ENCODE peak calls at places on chromosomes 4 and X, in six cellular contexts. L is psoas muscle, G is heart left ventricle, Q is GM13976, F is EL, U is HTR-8/SVneo. X is an unnamed sample.

GRCh38 chr4:161538941-161539340 is 624.9 kb downstream of the FSTL5 start:
- DNase-seq in U (no peak), G (no peak), Q (no peak), F (no peak), L (no peak), X (no peak)

GRCh38 chr4:76748649-76749048 is 149.3 kb downstream of the SOWAHB start:
- DNase-seq in F (peak; percentile 32), G (no peak), Q (peak; percentile 51), U (no peak), L (no peak), X (peak; percentile 60)

GRCh38 chr4:337932-338758 is 531 bp downstream of the ZNF141 start:
- DNase-seq in G (peak; percentile 36), F (peak; percentile 41), L (peak; percentile 41), Q (no peak), U (peak; percentile 13), X (peak; percentile 22)

GRCh38 chrX:154096140-154097002 is 1.1 kb downstream of the MECP2 start:
- DNase-seq in G (peak; percentile 19), U (no peak), Q (peak; percentile 27), F (peak; percentile 53), L (peak; percentile 19), X (peak; percentile 40)

GRCh38 chr4:102530986-102531385 is 29.8 kb downstream of the NFKB1 start:
- DNase-seq in U (no peak), G (no peak), Q (no peak), F (no peak), L (no peak), X (no peak)

GRCh38 chr4:94357624-94358023 is 15.0 kb upstream of the HPGDS start:
- DNase-seq in L (no peak), F (peak; percentile 39), G (no peak), U (no peak), Q (no peak), X (no peak)

GRCh38 chr4:152815078-152815477 is 35.3 kb downstream of the ARFIP1 start:
- DNase-seq in F (no peak), U (no peak), L (no peak), Q (no peak), G (no peak), X (no peak)

GRCh38 chr4:121764702-121765367 is at the start of gene SMIM43:
- DNase-seq in L (no peak), G (no peak), U (peak; percentile 21), F (peak; percentile 20), Q (peak; percentile 41), X (no peak)

GRCh38 chr4:10951306-10951705 is 266.7 kb upstream of the CLNK start:
- DNase-seq in G (no peak), F (no peak), Q (no peak), U (no peak), L (no peak), X (no peak)

GRCh38 chr4:119872344-119873031 is 194.2 kb downstream of the MAD2L1 start:
- DNase-seq in U (no peak), G (no peak), Q (no peak), F (no peak), L (no peak), X (no peak)

GRCh38 chrX:56729152-56729557 is at the start of gene NBDY:
- DNase-seq in Q (no peak), G (peak; percentile 16), F (peak; percentile 46), U (no peak), L (peak; percentile 16), X (peak; percentile 57)

GRCh38 chrX:153934473-153935325 is at the start of gene NAA10:
- DNase-seq in F (peak; percentile 73), Q (peak; percentile 94), G (peak; percentile 74), U (peak; percentile 67), L (peak; percentile 84), X (peak; percentile 91)

GRCh38 chrX:100731441-100732281 is at the start of gene SYTL4:
- DNase-seq in Q (peak; percentile 24), F (peak; percentile 31), G (no peak), U (peak; percentile 3), L (peak; percentile 34), X (no peak)

GRCh38 chrX:112865464-112866025 is 24.9 kb upstream of the AMOT start:
- DNase-seq in F (no peak), L (no peak), Q (no peak), U (no peak), G (no peak), X (no peak)

GRCh38 chr4:189021831-189022230 is 882.6 kb downstream of the TRIML1 start:
- DNase-seq in G (no peak), F (peak; percentile 69), L (no peak), U (peak; percentile 51), Q (no peak), X (no peak)

GRCh38 chrX:41148553-41148952 is 63.3 kb downstream of the USP9X start:
- DNase-seq in Q (no peak), L (no peak), U (peak; percentile 57), F (peak; percentile 64), G (no peak), X (no peak)

GRCh38 chr4:57602133-57602532 is 491.9 kb upstream of the IGFBP7 start:
- DNase-seq in F (no peak), U (no peak), Q (no peak), L (no peak), G (no peak), X (no peak)

GRCh38 chr4:182177166-182177565 is 66.0 kb upstream of the TENM3 start:
- DNase-seq in Q (no peak), F (no peak), G (no peak), L (no peak), U (no peak), X (no peak)

GRCh38 chr4:113699772-113700171 is 61.8 kb downstream of the CAMK2D start:
- DNase-seq in U (no peak), F (peak; percentile 49), L (no peak), G (no peak), Q (no peak), X (no peak)

GRCh38 chrX:17822351-17822750 is 38.7 kb downstream of the RAI2 start:
- DNase-seq in L (no peak), F (peak; percentile 3), G (no peak), Q (no peak), U (no peak), X (no peak)

GRCh38 chr4:90227177-90227576 is 100.0 kb downstream of the CCSER1 start:
- DNase-seq in G (no peak), U (no peak), F (no peak), L (no peak), Q (no peak), X (no peak)

GRCh38 chr4:86033171-86033570 is 326.7 kb downstream of the MAPK10 start:
- DNase-seq in U (no peak), F (peak; percentile 56), G (peak; percentile 44), Q (no peak), L (peak; percentile 54), X (peak; percentile 27)

GRCh38 chr4:125390126-125390525 is 75.4 kb downstream of the FAT4 start:
- DNase-seq in F (peak; percentile 80), U (peak; percentile 7), G (peak; percentile 32), L (no peak), Q (no peak), X (no peak)

X was measured in cerebellum.